ENCODE peak calls at places on chromosomes 6 and 20, in six cellular contexts. Z is lung, L is body of pancreas, O is T-helper 17 cell, S is prostate gland, D is stomach. Y is an unnamed sample.
A peak's percentile ranks its signal among the peaks of the same experiment; 100 is the strongest.

GRCh38 chr20:64131406-64131805 is 24.0 kb upstream of the NPBWR2 start:
- DNase-seq in Z (no peak), L (no peak), O (no peak), S (no peak), D (no peak), Y (no peak)

GRCh38 chr6:127457444-127458064 is 1.6 kb downstream of the KIAA0408 start:
- DNase-seq in Z (peak; percentile 52), L (no peak), O (no peak), S (no peak), D (no peak), Y (no peak)

GRCh38 chr6:18823782-18824386 is 436.7 kb downstream of the RNF144B start:
- DNase-seq in Z (no peak), L (no peak), O (no peak), S (no peak), D (no peak), Y (peak; percentile 8)

GRCh38 chr20:6121504-6121903 is 1.3 kb downstream of the FERMT1 start:
- DNase-seq in Z (no peak), L (no peak), O (no peak), S (no peak), D (no peak), Y (no peak)

GRCh38 chr6:45946352-45946751 is 69.3 kb downstream of the CLIC5 start:
- DNase-seq in Z (no peak), L (no peak), O (no peak), S (no peak), D (no peak), Y (no peak)

GRCh38 chr20:36017034-36017951 is 48.9 kb downstream of the CNBD2 start:
- DNase-seq in Z (peak; percentile 82), L (peak; percentile 56), O (no peak), S (peak; percentile 20), D (peak; percentile 50), Y (no peak)

GRCh38 chr20:39057911-39058310 is 95.8 kb downstream of the DHX35 start:
- DNase-seq in Z (no peak), L (no peak), O (no peak), S (no peak), D (no peak), Y (no peak)

GRCh38 chr6:134029495-134030455 is 22.6 kb downstream of the SLC2A12 start:
- DNase-seq in Z (no peak), L (no peak), O (no peak), S (peak; percentile 28), D (no peak), Y (no peak)

GRCh38 chr6:3748208-3748701 is 3.3 kb downstream of the PXDC1 start:
- DNase-seq in Z (peak; percentile 59), L (peak; percentile 65), O (no peak), S (no peak), D (peak; percentile 72), Y (no peak)

GRCh38 chr6:152981989-152982767 is 663 bp downstream of the FBXO5 start:
- DNase-seq in Z (no peak), L (peak; percentile 31), O (peak; percentile 12), S (no peak), D (no peak), Y (no peak)

GRCh38 chr6:84417261-84417660 is 189.8 kb upstream of the CEP162 start:
- DNase-seq in Z (no peak), L (no peak), O (no peak), S (no peak), D (no peak), Y (no peak)

GRCh38 chr6:148395583-148396101 is 53.0 kb downstream of the SASH1 start:
- DNase-seq in Z (no peak), L (no peak), O (no peak), S (no peak), D (no peak), Y (no peak)

GRCh38 chr6:138782243-138782642 is 8.7 kb downstream of the CCDC28A start:
- DNase-seq in Z (no peak), L (no peak), O (no peak), S (no peak), D (no peak), Y (no peak)

GRCh38 chr6:159169193-159169555 is at the start of gene FNDC1:
- DNase-seq in Z (no peak), L (no peak), O (peak; percentile 52), S (no peak), D (no peak), Y (no peak)

GRCh38 chr6:112991912-112992311 is 644.8 kb downstream of the RFPL4B start:
- DNase-seq in Z (no peak), L (no peak), O (no peak), S (no peak), D (no peak), Y (no peak)

GRCh38 chr6:61869632-61870400 is 416.2 kb downstream of the KHDRBS2 start:
- DNase-seq in Z (no peak), L (no peak), O (no peak), S (no peak), D (no peak), Y (no peak)

GRCh38 chr6:17474289-17474688 is 80.9 kb downstream of the CAP2 start:
- DNase-seq in Z (no peak), L (no peak), O (no peak), S (no peak), D (no peak), Y (no peak)

GRCh38 chr6:34246563-34247391 is 2.0 kb downstream of the SMIM29 start:
- DNase-seq in Z (no peak), L (no peak), O (peak; percentile 29), S (no peak), D (no peak), Y (peak; percentile 38)

GRCh38 chr6:115708850-115709249 is 351.8 kb downstream of the FRK start:
- DNase-seq in Z (no peak), L (no peak), O (no peak), S (no peak), D (no peak), Y (no peak)

GRCh38 chr6:115706981-115707380 is 353.7 kb downstream of the FRK start:
- DNase-seq in Z (no peak), L (no peak), O (no peak), S (no peak), D (no peak), Y (no peak)

GRCh38 chr6:115706324-115706723 is 354.4 kb downstream of the FRK start:
- DNase-seq in Z (no peak), L (no peak), O (no peak), S (no peak), D (no peak), Y (no peak)

GRCh38 chr6:115704028-115704427 is 356.7 kb downstream of the FRK start:
- DNase-seq in Z (no peak), L (no peak), O (no peak), S (no peak), D (no peak), Y (no peak)
- H3K9me3 ChIP-seq in Z (peaks cover 6% of the 10 kb centered on the region), L (no peaks in the 10 kb centered on the region), O (no peaks in the 10 kb centered on the region), S (no peaks in the 10 kb centered on the region), D (peaks cover 17% of the 10 kb centered on the region), Y (no peaks in the 10 kb centered on the region)

GRCh38 chr6:27358786-27359185 is 29.8 kb upstream of the ZNF391 start:
- DNase-seq in Z (no peak), L (no peak), O (no peak), S (no peak), D (no peak), Y (no peak)
- H3K9me3 ChIP-seq in Z (peaks cover 19% of the 10 kb centered on the region), L (peaks cover 20% of the 10 kb centered on the region), O (peaks cover 10% of the 10 kb centered on the region), S (no peaks in the 10 kb centered on the region), D (peaks cover 61% of the 10 kb centered on the region), Y (peaks cover 30% of the 10 kb centered on the region)

GRCh38 chr20:29742699-29743100 is 1514.8 kb upstream of the DEFB115 start:
- DNase-seq in Z (no peak), L (no peak), O (no peak), S (no peak), D (no peak), Y (no peak)
- H3K9me3 ChIP-seq in Z (peaks cover 6% of the 10 kb centered on the region), L (no peaks in the 10 kb centered on the region), O (no peaks in the 10 kb centered on the region), S (no peaks in the 10 kb centered on the region), D (peaks cover 65% of the 10 kb centered on the region), Y (no peaks in the 10 kb centered on the region)

GRCh38 chr20:59631751-59632380 is 27.5 kb downstream of the PHACTR3 start:
- DNase-seq in Z (no peak), L (no peak), O (no peak), S (no peak), D (no peak), Y (no peak)
- H3K9me3 ChIP-seq in Z (no peaks in the 10 kb centered on the region), L (no peaks in the 10 kb centered on the region), O (no peaks in the 10 kb centered on the region), S (no peaks in the 10 kb centered on the region), D (no peaks in the 10 kb centered on the region), Y (no peaks in the 10 kb centered on the region)

DNA sequence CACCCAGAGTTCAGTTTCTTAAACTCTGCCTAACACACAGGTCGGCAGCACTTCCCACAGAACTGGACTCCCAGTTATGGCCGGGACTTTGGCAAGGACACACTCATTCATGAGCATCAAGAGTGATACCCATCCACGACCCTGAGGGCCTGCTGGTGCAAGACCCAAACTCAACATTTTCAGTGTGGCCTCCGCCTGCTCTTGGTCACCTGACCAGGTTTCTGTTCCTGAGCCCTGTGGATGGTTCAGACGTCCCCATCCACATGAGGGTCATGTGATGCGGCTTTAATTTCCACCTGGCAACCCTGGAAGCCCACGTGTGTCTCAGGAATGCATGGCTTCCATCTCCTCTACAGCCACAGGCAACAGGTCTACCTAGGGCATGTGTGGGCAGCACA is 245.3 kb downstream of the DLL1 start:
- DNase-seq in Z (no peak), L (no peak), O (no peak), S (no peak), D (no peak), Y (no peak)
- H3K9me3 ChIP-seq in Z (no peaks in the 10 kb centered on the region), L (no peaks in the 10 kb centered on the region), O (no peaks in the 10 kb centered on the region), S (no peaks in the 10 kb centered on the region), D (no peaks in the 10 kb centered on the region), Y (no peaks in the 10 kb centered on the region)

GRCh38 chr6:24919404-24919892 is 16.3 kb downstream of the RIPOR2 start:
- DNase-seq in Z (no peak), L (no peak), O (no peak), S (no peak), D (no peak), Y (no peak)
- H3K9me3 ChIP-seq in Z (no peaks in the 10 kb centered on the region), L (no peaks in the 10 kb centered on the region), O (no peaks in the 10 kb centered on the region), S (no peaks in the 10 kb centered on the region), D (no peaks in the 10 kb centered on the region), Y (no peaks in the 10 kb centered on the region)

DNA sequence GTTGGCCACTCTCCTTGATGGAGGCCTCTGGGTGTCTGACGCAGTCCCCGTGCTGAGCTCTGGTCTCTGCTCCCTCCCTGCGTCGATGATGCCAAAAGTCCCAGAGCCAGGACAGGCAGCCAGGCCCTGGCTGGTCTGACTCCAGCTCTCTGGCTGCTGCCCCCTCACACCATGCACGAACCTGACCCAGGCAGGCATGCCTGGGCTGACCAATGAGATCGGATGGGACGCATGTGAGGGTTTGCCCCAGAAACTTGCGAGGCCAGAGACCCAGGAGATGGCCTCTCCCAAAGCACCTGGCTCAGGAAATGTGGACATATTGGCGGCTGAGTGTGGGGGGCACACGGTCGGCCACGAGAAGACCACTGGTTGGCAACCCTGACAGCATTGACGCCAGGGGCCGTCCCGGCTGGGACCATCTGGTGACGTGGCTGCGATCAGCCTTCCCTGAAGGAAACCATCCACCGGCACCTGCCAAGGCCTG is 51.2 kb upstream of the FRMD1 start:
- DNase-seq in Z (no peak), L (no peak), O (no peak), S (no peak), D (peak; percentile 49), Y (no peak)
- H3K9me3 ChIP-seq in Z (no peaks in the 10 kb centered on the region), L (no peaks in the 10 kb centered on the region), O (no peaks in the 10 kb centered on the region), S (no peaks in the 10 kb centered on the region), D (no peaks in the 10 kb centered on the region), Y (no peaks in the 10 kb centered on the region)

DNA sequence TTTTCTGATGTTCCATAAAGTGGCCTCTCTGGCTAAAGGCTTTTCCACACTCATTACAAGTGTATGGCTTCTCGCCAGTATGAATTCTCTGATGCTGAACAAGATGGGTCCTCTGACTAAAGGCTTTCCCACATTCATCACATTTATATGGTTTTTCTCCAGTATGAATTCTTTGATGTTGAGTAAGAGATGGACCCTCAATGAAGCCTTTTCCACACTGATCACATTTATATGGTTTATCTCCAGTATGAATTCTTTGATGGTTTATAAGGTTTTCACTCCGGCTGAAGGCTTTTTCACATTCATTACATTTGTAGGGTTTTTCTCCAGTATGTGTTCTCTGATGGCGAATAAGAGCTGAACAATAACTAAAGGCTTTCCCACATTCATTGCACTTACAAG is 20.4 kb downstream of the ZNF184 start:
- DNase-seq in Z (no peak), L (no peak), O (no peak), S (no peak), D (no peak), Y (no peak)
- H3K9me3 ChIP-seq in Z (peaks cover 46% of the 10 kb centered on the region), L (peaks cover 49% of the 10 kb centered on the region), O (peaks cover 80% of the 10 kb centered on the region), S (no peaks in the 10 kb centered on the region), D (peaks cover 100% of the 10 kb centered on the region), Y (peaks cover 65% of the 10 kb centered on the region)

Y was measured in CD8-positive, alpha-beta T cell.